ENCODE peak calls at places on chromosomes 2 and 18, in four cellular contexts. L, H, V and D are unnamed samples.

GRCh38 chr2:2849464-2850217 is 518.6 kb upstream of the MYT1L start:
- DNase-seq in L (peak), V (no peak), H (no peak), D (no peak)

GRCh38 chr18:70454705-70455322 is 166.0 kb downstream of the SOCS6 start:
- DNase-seq in L (peak), V (peak), H (no peak), D (no peak)

GRCh38 chr2:128593518-128594272 is 275.0 kb upstream of the HS6ST1 start:
- DNase-seq in V (no peak), H (no peak), L (no peak), D (no peak)

GRCh38 chr2:129611456-129611855 is 368.0 kb upstream of the RAB6C start:
- DNase-seq in V (no peak), H (no peak), L (no peak), D (no peak)

GRCh38 chr2:240789051-240789453 is 31.0 kb downstream of the KIF1A start:
- DNase-seq in L (no peak), V (no peak), H (no peak), D (no peak)

GRCh38 chr2:183024701-183025100 is 13.6 kb downstream of the NCKAP1 start:
- DNase-seq in H (no peak), L (no peak), V (no peak), D (no peak)

GRCh38 chr2:97670471-97670870 is 958 bp downstream of the C2orf92 start:
- DNase-seq in H (no peak), L (no peak), V (no peak), D (no peak)

GRCh38 chr18:8516391-8517250 is 92.6 kb upstream of the RAB12 start:
- DNase-seq in V (no peak), H (no peak), L (no peak), D (peak)

GRCh38 chr2:33784488-33784887 is 185.4 kb upstream of the FAM98A start:
- DNase-seq in V (no peak), L (no peak), H (no peak), D (no peak)

GRCh38 chr18:44876749-44877148 is 196.1 kb downstream of the SETBP1 start:
- DNase-seq in L (no peak), V (no peak), H (no peak), D (no peak)

GRCh38 chr2:69733338-69734039 is 8.4 kb upstream of the ANXA4 start:
- DNase-seq in V (no peak), H (no peak), L (no peak), D (no peak)

GRCh38 chr2:205834776-205835175 is 152.5 kb downstream of the NRP2 start:
- DNase-seq in V (peak), L (no peak), H (no peak), D (peak)

GRCh38 chr2:20094955-20095354 is 43.5 kb upstream of the LAPTM4A start:
- DNase-seq in H (no peak), V (no peak), L (no peak), D (no peak)

GRCh38 chr2:130930740-130931659 is 94.3 kb downstream of the ARHGEF4 start:
- DNase-seq in H (no peak), V (no peak), L (no peak), D (no peak)

GRCh38 chr2:67773876-67774275 is 288.9 kb downstream of the C1D start:
- DNase-seq in V (no peak), H (no peak), L (no peak), D (no peak)

GRCh38 chr2:15511686-15512085 is 49.4 kb downstream of the NBAS start:
- DNase-seq in H (no peak), V (no peak), L (no peak), D (no peak)

GRCh38 chr18:45997689-45998088 is 30.6 kb upstream of the EPG5 start:
- DNase-seq in L (no peak), V (no peak), H (no peak), D (no peak)

DNA sequence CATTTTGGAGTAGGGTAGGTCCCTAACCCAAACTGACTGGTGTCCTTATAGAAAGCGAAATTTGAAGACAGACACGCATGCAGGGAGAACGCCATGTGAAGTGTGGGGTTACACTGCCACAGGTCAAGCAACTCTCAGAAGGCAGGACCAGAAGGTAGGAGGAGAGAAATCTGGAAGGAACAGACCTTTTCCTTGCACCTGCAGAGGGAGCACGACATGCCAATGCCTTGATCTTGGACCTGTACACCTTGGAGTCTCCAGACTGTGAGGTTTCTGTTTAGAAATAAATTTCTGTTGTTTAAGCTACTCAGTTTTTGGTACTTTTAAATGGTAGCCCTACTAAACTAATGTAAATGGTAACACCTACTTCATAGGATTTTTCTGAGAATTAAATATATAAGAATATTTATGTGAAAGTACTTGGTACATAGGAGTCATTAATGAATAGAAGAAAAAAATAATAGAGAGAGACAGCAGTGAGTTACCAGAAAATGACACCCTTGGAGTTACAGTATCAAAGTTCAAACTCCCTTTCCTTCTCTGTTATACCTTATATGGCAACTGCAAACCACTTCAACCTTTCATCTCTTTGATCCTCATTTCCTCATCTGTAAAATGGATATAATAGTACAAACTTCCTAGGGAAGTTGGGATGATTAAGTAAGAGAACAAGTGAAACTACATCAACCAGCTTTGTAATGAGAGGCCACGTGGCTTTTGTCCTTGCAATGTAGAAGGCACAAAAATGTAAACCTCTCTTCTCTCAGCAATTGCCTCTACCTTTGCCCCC is 184.9 kb upstream of the PARD3B start:
- DNase-seq in H (no peak), L (no peak), V (no peak), D (no peak)
- TF ChIP-seq TEAD4 in H (no peak), L (no peak), V (no peak), D (no peak)

DNA sequence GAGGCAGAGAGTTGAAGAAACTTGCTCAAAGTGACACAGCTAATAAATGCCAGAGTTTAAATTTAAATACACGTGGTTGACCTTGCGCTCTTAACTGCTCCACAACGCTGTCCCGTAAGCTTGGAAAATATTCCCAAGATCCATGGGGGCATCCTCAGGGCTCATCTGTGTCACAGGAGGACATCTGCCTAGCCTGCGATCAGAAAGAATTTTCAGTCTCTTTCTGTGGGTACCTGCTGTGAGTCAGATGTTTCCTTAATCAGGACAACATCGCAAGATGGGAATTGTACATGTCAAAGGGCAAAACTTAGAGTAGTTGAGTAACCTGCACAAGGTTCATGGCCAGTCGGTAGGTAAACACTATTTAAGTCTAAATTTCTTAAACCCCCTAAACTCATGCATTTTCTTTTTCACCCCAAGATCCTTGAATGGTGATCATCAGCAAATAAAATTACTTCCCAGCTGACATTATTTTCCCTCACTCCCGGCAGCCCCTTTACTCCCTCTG is 1.4 kb downstream of the CMPK2 start:
- DNase-seq in H (no peak), V (no peak), L (no peak), D (no peak)
- TF ChIP-seq TEAD4 in H (no peak), V (no peak), L (no peak), D (no peak)

GRCh38 chr2:219536967-219537366 is 6.6 kb downstream of the CHPF start:
- DNase-seq in V (no peak), L (no peak), H (no peak), D (no peak)

GRCh38 chr2:219532378-219532649 is 11.3 kb downstream of the CHPF start:
- DNase-seq in V (no peak), H (no peak), L (no peak), D (no peak)

GRCh38 chr2:219536425-219536824 is 7.2 kb downstream of the CHPF start:
- DNase-seq in V (no peak), L (no peak), H (no peak), D (no peak)

GRCh38 chr2:219531639-219532377 is 11.8 kb downstream of the CHPF start:
- DNase-seq in L (no peak), V (no peak), H (no peak), D (no peak)

DNA sequence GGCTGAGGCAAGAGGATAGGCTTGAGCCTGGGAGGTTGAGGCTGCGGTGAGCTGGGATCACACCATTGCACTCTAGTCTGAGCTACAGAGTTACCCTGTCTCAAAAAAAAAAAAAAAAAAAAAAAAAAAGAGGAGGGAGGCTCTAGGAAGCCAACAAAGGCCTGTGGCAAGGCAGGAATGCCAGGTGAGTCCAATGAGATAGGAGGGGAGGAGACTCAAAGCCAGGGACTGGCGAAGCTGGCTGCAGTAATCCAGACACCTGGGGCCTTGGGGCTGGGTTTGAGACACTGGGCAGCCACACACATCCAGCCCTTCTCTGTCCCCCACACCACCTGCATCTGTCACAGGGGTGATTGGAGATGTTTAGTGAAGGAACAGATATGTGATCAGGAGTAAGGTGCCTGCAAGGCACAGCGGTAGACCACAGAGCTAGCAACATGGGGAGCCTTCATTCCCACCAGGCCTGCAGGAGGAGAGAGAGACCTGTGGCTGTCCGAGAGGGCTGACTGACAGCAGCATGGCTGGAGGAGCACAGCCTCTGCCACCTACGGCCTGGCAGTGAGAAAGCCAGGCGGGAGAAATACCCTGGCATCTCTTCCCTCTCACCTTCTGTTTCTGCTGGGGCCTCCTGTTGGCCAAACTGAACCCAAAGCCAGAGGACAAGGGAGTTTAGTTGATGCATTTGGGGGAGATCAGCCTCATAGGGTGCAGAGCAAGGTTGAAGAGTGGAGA is 9.5 kb downstream of the CHPF start:
- DNase-seq in V (no peak), H (no peak), L (no peak), D (no peak)
- TF ChIP-seq TEAD4 in V (no peak), H (no peak), L (no peak), D (no peak)

DNA sequence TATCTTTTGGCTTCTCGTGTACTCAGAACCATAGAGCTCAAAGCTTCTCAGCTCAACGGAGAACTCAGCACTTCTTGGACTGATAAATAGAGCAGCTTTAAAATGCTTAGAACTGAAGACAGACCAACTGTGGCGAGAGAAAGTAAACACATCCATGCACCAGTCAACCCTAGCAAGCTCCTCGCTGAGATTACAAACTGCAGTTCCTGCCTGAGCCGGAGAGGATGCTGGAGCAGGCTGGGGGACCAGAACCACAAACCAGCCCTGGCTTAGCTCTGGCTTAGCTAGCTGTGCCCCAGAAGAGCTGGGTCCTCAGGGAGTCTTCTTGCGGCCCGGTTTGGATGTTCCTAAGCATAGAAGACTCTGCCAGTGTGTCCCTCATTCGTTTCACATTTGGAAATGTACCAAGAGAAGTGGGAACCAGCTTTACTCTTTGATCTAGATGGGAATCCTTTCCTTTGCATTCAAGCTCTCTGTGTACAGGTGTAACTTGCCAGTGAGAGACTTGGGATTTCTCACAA is 5.6 kb downstream of the PAX8 start:
- DNase-seq in L (peak), V (no peak), H (peak), D (peak)
- TF ChIP-seq TEAD4 in L (no peak), V (no peak), H (no peak), D (no peak)